ENCODE peak calls at places on chromosomes 6 and 20, in five cellular contexts. One of them, this sample, is unnamed.

GRCh38 chr20:63782051-63782471 is 42.5 kb downstream of the SLC2A4RG start:
- DNase-seq in esophagus muscularis mucosa: no peak
- DNase-seq in upper lobe of right lung: no peak
- DNase-seq in breast epithelium: no peak
- DNase-seq in Calu3: no peak
- DNase-seq in this sample: no peak

GRCh38 chr20:38132156-38132909 is 32.7 kb downstream of the TGM2 start:
- DNase-seq in esophagus muscularis mucosa: no peak
- DNase-seq in upper lobe of right lung: peak; percentile 46
- DNase-seq in breast epithelium: no peak
- DNase-seq in Calu3: no peak
- DNase-seq in this sample: no peak

GRCh38 chr20:38167851-38168760 is 3.0 kb upstream of the TGM2 start:
- DNase-seq in esophagus muscularis mucosa: no peak
- DNase-seq in upper lobe of right lung: peak; percentile 86
- DNase-seq in breast epithelium: peak; percentile 39
- DNase-seq in Calu3: peak; percentile 93
- DNase-seq in this sample: peak; percentile 82

GRCh38 chr6:138545621-138545980 is 46.3 kb upstream of the NHSL1 start:
- DNase-seq in esophagus muscularis mucosa: no peak
- DNase-seq in upper lobe of right lung: peak; percentile 85
- DNase-seq in breast epithelium: no peak
- DNase-seq in Calu3: no peak
- DNase-seq in this sample: no peak

GRCh38 chr20:23690581-23690980 is 1.7 kb upstream of the CST4 start:
- DNase-seq in esophagus muscularis mucosa: peak; percentile 87
- DNase-seq in upper lobe of right lung: no peak
- DNase-seq in breast epithelium: no peak
- DNase-seq in Calu3: no peak
- DNase-seq in this sample: no peak

GRCh38 chr6:158452191-158452590 is 107.7 kb upstream of the TMEM181 start:
- DNase-seq in esophagus muscularis mucosa: no peak
- DNase-seq in upper lobe of right lung: no peak
- DNase-seq in breast epithelium: no peak
- DNase-seq in Calu3: no peak
- DNase-seq in this sample: no peak

GRCh38 chr20:32969356-32970114 is 34.7 kb downstream of the SUN5 start:
- DNase-seq in esophagus muscularis mucosa: peak; percentile 83
- DNase-seq in upper lobe of right lung: peak; percentile 45
- DNase-seq in breast epithelium: peak; percentile 2
- DNase-seq in Calu3: no peak
- DNase-seq in this sample: no peak

GRCh38 chr6:98835149-98836024 is 1.0 kb downstream of the POU3F2 start:
- DNase-seq in esophagus muscularis mucosa: no peak
- DNase-seq in upper lobe of right lung: no peak
- DNase-seq in breast epithelium: no peak
- DNase-seq in Calu3: no peak
- DNase-seq in this sample: no peak

GRCh38 chr6:28393912-28394662 is 5.5 kb downstream of the ZSCAN12 start:
- DNase-seq in esophagus muscularis mucosa: no peak
- DNase-seq in upper lobe of right lung: no peak
- DNase-seq in breast epithelium: no peak
- DNase-seq in Calu3: no peak
- DNase-seq in this sample: no peak

GRCh38 chr6:13012977-13013680 is 296.6 kb downstream of the PHACTR1 start:
- DNase-seq in esophagus muscularis mucosa: peak; percentile 86
- DNase-seq in upper lobe of right lung: peak; percentile 88
- DNase-seq in breast epithelium: no peak
- DNase-seq in Calu3: peak; percentile 1
- DNase-seq in this sample: no peak

GRCh38 chr20:37627060-37627766 is 66.6 kb upstream of the CTNNBL1 start:
- DNase-seq in esophagus muscularis mucosa: no peak
- DNase-seq in upper lobe of right lung: no peak
- DNase-seq in breast epithelium: no peak
- DNase-seq in Calu3: peak; percentile 58
- DNase-seq in this sample: peak; percentile 21

GRCh38 chr6:136969930-136970329 is 47.8 kb downstream of the SLC35D3 start:
- DNase-seq in esophagus muscularis mucosa: no peak
- DNase-seq in upper lobe of right lung: no peak
- DNase-seq in breast epithelium: no peak
- DNase-seq in Calu3: no peak
- DNase-seq in this sample: no peak

GRCh38 chr6:27293436-27294152 is 18.5 kb downstream of the POM121L2 start:
- DNase-seq in esophagus muscularis mucosa: no peak
- DNase-seq in upper lobe of right lung: no peak
- DNase-seq in breast epithelium: no peak
- DNase-seq in Calu3: peak; percentile 40
- DNase-seq in this sample: peak; percentile 67

GRCh38 chr6:39347906-39348585 is 25.5 kb upstream of the KCNK16 start:
- DNase-seq in esophagus muscularis mucosa: peak; percentile 93
- DNase-seq in upper lobe of right lung: peak; percentile 81
- DNase-seq in breast epithelium: peak; percentile 28
- DNase-seq in Calu3: peak; percentile 83
- DNase-seq in this sample: peak; percentile 43

GRCh38 chr6:144351338-144351737 is 66.2 kb downstream of the UTRN start:
- DNase-seq in esophagus muscularis mucosa: no peak
- DNase-seq in upper lobe of right lung: no peak
- DNase-seq in breast epithelium: no peak
- DNase-seq in Calu3: no peak
- DNase-seq in this sample: no peak

GRCh38 chr6:107711953-107712522 is 112.1 kb downstream of the SCML4 start:
- DNase-seq in esophagus muscularis mucosa: no peak
- DNase-seq in upper lobe of right lung: no peak
- DNase-seq in breast epithelium: no peak
- DNase-seq in Calu3: no peak
- DNase-seq in this sample: no peak

GRCh38 chr6:114810468-114810867 is 467.6 kb upstream of the HS3ST5 start:
- DNase-seq in esophagus muscularis mucosa: no peak
- DNase-seq in upper lobe of right lung: no peak
- DNase-seq in breast epithelium: no peak
- DNase-seq in Calu3: no peak
- DNase-seq in this sample: no peak

GRCh38 chr6:106728296-106728870 is 99.0 kb downstream of the QRSL1 start:
- DNase-seq in esophagus muscularis mucosa: no peak
- DNase-seq in upper lobe of right lung: peak; percentile 85
- DNase-seq in breast epithelium: no peak
- DNase-seq in Calu3: no peak
- DNase-seq in this sample: no peak

GRCh38 chr6:33963351-33963750 is 159.5 kb upstream of the MLN start:
- DNase-seq in esophagus muscularis mucosa: no peak
- DNase-seq in upper lobe of right lung: peak; percentile 57
- DNase-seq in breast epithelium: no peak
- DNase-seq in Calu3: no peak
- DNase-seq in this sample: no peak
- TF ChIP-seq CTCF in esophagus muscularis mucosa: no peak
- TF ChIP-seq CTCF in upper lobe of right lung: no peak
- TF ChIP-seq CTCF in breast epithelium: no peak
- TF ChIP-seq CTCF in Calu3: no peak
- TF ChIP-seq CTCF in this sample: no peak

DNA sequence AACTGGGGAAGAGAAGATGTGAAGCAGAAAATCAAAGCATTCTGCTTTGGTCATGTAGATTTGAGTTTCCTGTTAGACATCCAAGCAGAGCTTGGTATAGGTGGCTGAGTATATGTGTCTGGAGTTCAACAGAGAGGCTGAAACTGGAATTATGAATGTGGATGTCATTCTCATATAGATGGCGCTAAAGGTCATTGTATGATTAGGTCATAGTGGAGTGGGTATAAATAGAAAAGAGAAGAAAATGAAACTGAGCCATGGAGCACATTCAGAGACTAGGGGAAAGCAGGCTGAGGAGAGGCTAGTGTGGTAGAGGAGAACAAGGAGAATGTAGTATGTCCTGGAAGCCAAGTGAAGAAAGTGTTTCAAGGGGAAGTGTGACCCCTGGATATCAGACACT is 295.6 kb upstream of the PLN start:
- DNase-seq in esophagus muscularis mucosa: no peak
- DNase-seq in upper lobe of right lung: no peak
- DNase-seq in breast epithelium: no peak
- DNase-seq in Calu3: no peak
- DNase-seq in this sample: no peak
- TF ChIP-seq CTCF in esophagus muscularis mucosa: no peak
- TF ChIP-seq CTCF in upper lobe of right lung: no peak
- TF ChIP-seq CTCF in breast epithelium: no peak
- TF ChIP-seq CTCF in Calu3: no peak
- TF ChIP-seq CTCF in this sample: no peak

GRCh38 chr6:56899753-56900152 is 55.2 kb upstream of the BEND6 start:
- DNase-seq in esophagus muscularis mucosa: no peak
- DNase-seq in upper lobe of right lung: no peak
- DNase-seq in breast epithelium: no peak
- DNase-seq in Calu3: no peak
- DNase-seq in this sample: no peak

GRCh38 chr6:56900784-56901183 is 54.1 kb upstream of the BEND6 start:
- DNase-seq in esophagus muscularis mucosa: no peak
- DNase-seq in upper lobe of right lung: no peak
- DNase-seq in breast epithelium: no peak
- DNase-seq in Calu3: no peak
- DNase-seq in this sample: no peak

GRCh38 chr6:56905378-56905777 is 49.5 kb upstream of the BEND6 start:
- DNase-seq in esophagus muscularis mucosa: no peak
- DNase-seq in upper lobe of right lung: no peak
- DNase-seq in breast epithelium: no peak
- DNase-seq in Calu3: no peak
- DNase-seq in this sample: no peak

GRCh38 chr6:56904068-56904467 is 50.8 kb upstream of the BEND6 start:
- DNase-seq in esophagus muscularis mucosa: no peak
- DNase-seq in upper lobe of right lung: no peak
- DNase-seq in breast epithelium: no peak
- DNase-seq in Calu3: no peak
- DNase-seq in this sample: no peak

DNA sequence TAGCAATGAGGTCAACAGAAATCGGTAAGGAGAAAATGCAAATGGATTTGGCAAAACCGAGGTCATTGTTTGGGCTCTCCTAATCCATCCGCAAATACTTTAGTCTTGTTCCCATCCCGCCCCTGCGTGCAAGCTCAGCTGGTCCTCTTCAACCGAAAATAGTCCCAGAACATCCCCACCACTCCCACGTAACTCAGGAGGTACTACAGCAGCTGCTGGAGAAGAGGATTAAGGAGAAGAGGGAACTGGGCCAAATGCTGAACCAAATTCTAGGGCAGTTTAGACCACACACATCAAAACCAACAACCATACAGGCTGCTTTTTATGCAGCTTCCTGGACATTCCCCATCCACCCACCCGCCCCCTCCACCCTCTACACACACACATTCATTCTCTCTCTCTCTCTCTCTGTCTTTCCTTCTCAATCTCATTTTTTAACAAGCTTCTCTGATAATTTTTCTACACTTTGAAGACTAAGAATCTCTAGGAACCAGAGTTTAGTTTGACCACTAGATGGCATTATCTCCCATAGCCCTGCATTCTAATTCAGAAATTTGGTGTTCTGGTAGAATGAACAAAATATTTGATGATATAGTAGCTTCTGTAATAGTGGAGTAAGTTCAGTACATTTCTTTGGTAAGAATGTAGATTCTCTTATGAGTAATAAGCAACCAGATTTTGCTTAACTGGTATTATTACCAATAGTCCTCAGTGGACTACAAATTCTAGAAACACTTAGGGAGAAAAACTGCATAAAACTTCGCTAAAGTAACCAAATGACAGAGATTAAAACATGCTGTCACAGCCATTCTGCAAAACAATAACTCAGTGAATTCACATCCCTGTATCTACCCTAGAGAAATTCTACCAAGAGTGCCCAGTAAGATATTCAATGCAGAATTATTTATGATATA is 52.1 kb upstream of the BEND6 start:
- DNase-seq in esophagus muscularis mucosa: no peak
- DNase-seq in upper lobe of right lung: no peak
- DNase-seq in breast epithelium: no peak
- DNase-seq in Calu3: no peak
- DNase-seq in this sample: peak; percentile 66
- TF ChIP-seq CTCF in esophagus muscularis mucosa: peak; percentile 78
- TF ChIP-seq CTCF in upper lobe of right lung: peak; percentile 76
- TF ChIP-seq CTCF in breast epithelium: peak; percentile 29
- TF ChIP-seq CTCF in Calu3: peak; percentile 51
- TF ChIP-seq CTCF in this sample: peak; percentile 90

GRCh38 chr20:1118336-1119127 is at the start of gene PSMF1:
- DNase-seq in esophagus muscularis mucosa: peak; percentile 98
- DNase-seq in upper lobe of right lung: peak; percentile 98
- DNase-seq in breast epithelium: peak; percentile 91
- DNase-seq in Calu3: peak; percentile 91
- DNase-seq in this sample: peak; percentile 89
- TF ChIP-seq CTCF in esophagus muscularis mucosa: no peak
- TF ChIP-seq CTCF in upper lobe of right lung: no peak
- TF ChIP-seq CTCF in breast epithelium: peak; percentile 33
- TF ChIP-seq CTCF in Calu3: no peak
- TF ChIP-seq CTCF in this sample: peak; percentile 51

GRCh38 chr6:150175611-150176151 is 32.8 kb downstream of the PPP1R14C start:
- DNase-seq in esophagus muscularis mucosa: no peak
- DNase-seq in upper lobe of right lung: no peak
- DNase-seq in breast epithelium: no peak
- DNase-seq in Calu3: no peak
- DNase-seq in this sample: no peak
- TF ChIP-seq CTCF in esophagus muscularis mucosa: no peak
- TF ChIP-seq CTCF in upper lobe of right lung: no peak
- TF ChIP-seq CTCF in breast epithelium: no peak
- TF ChIP-seq CTCF in Calu3: no peak
- TF ChIP-seq CTCF in this sample: no peak

GRCh38 chr6:140059947-140060346 is 685.5 kb upstream of the CITED2 start:
- DNase-seq in esophagus muscularis mucosa: no peak
- DNase-seq in upper lobe of right lung: no peak
- DNase-seq in breast epithelium: no peak
- DNase-seq in Calu3: no peak
- DNase-seq in this sample: no peak

GRCh38 chr6:140069576-140069975 is 695.1 kb upstream of the CITED2 start:
- DNase-seq in esophagus muscularis mucosa: no peak
- DNase-seq in upper lobe of right lung: no peak
- DNase-seq in breast epithelium: no peak
- DNase-seq in Calu3: no peak
- DNase-seq in this sample: no peak

GRCh38 chr6:140062042-140063041 is 687.9 kb upstream of the CITED2 start:
- DNase-seq in esophagus muscularis mucosa: no peak
- DNase-seq in upper lobe of right lung: no peak
- DNase-seq in breast epithelium: peak; percentile 62
- DNase-seq in Calu3: no peak
- DNase-seq in this sample: peak; percentile 96

GRCh38 chr6:140061422-140062041 is 687.1 kb upstream of the CITED2 start:
- DNase-seq in esophagus muscularis mucosa: no peak
- DNase-seq in upper lobe of right lung: no peak
- DNase-seq in breast epithelium: no peak
- DNase-seq in Calu3: no peak
- DNase-seq in this sample: peak; percentile 15

GRCh38 chr6:140064371-140064770 is 689.9 kb upstream of the CITED2 start:
- DNase-seq in esophagus muscularis mucosa: no peak
- DNase-seq in upper lobe of right lung: no peak
- DNase-seq in breast epithelium: no peak
- DNase-seq in Calu3: no peak
- DNase-seq in this sample: no peak
- TF ChIP-seq CTCF in esophagus muscularis mucosa: no peak
- TF ChIP-seq CTCF in upper lobe of right lung: no peak
- TF ChIP-seq CTCF in breast epithelium: no peak
- TF ChIP-seq CTCF in Calu3: no peak
- TF ChIP-seq CTCF in this sample: no peak